ENCODE peak calls at places on chromosomes 11 and 22, in nine cellular contexts. One of them, this sample, is unnamed.

GRCh38 chr11:1230456-1231395 is 7.9 kb downstream of the MUC5B start:
- DNase-seq in GM23338: no peak
- DNase-seq in OCI-LY7: no peak
- DNase-seq in MM.1S: no peak
- DNase-seq in SK-N-SH: peak
- DNase-seq in HCT116: no peak
- DNase-seq in hepatocyte: no peak
- DNase-seq in PC-3: no peak
- DNase-seq in GM23248: no peak
- DNase-seq in this sample: no peak

GRCh38 chr11:48017105-48017874 is 36.9 kb downstream of the PTPRJ start:
- DNase-seq in hepatocyte: no peak
- DNase-seq in SK-N-SH: no peak
- DNase-seq in GM23248: no peak
- DNase-seq in HCT116: no peak
- DNase-seq in MM.1S: no peak
- DNase-seq in GM23338: no peak
- DNase-seq in OCI-LY7: peak
- DNase-seq in PC-3: no peak
- DNase-seq in this sample: no peak

GRCh38 chr11:10906521-10906920 is 48.7 kb upstream of the ZBED5 start:
- DNase-seq in GM23338: no peak
- DNase-seq in OCI-LY7: no peak
- DNase-seq in PC-3: peak
- DNase-seq in HCT116: no peak
- DNase-seq in hepatocyte: no peak
- DNase-seq in GM23248: peak
- DNase-seq in SK-N-SH: no peak
- DNase-seq in MM.1S: no peak
- DNase-seq in this sample: no peak

GRCh38 chr11:69443968-69444364 is 37.5 kb upstream of the LINC01488 start:
- DNase-seq in hepatocyte: no peak
- DNase-seq in SK-N-SH: no peak
- DNase-seq in GM23338: no peak
- DNase-seq in PC-3: no peak
- DNase-seq in MM.1S: no peak
- DNase-seq in GM23248: peak
- DNase-seq in OCI-LY7: no peak
- DNase-seq in HCT116: no peak
- DNase-seq in this sample: no peak

GRCh38 chr11:117936973-117937372 is 7.8 kb upstream of the TMPRSS13 start:
- DNase-seq in OCI-LY7: peak
- DNase-seq in GM23338: no peak
- DNase-seq in MM.1S: peak
- DNase-seq in SK-N-SH: no peak
- DNase-seq in PC-3: no peak
- DNase-seq in hepatocyte: no peak
- DNase-seq in HCT116: no peak
- DNase-seq in GM23248: no peak
- DNase-seq in this sample: no peak

GRCh38 chr11:123434262-123434661 is 4.2 kb downstream of the GRAMD1B start:
- DNase-seq in SK-N-SH: peak
- DNase-seq in MM.1S: peak
- DNase-seq in GM23338: peak
- DNase-seq in HCT116: peak
- DNase-seq in PC-3: peak
- DNase-seq in OCI-LY7: peak
- DNase-seq in GM23248: peak
- DNase-seq in hepatocyte: no peak
- DNase-seq in this sample: peak

GRCh38 chr11:10322830-10323792 is 18.2 kb downstream of the ADM start:
- DNase-seq in SK-N-SH: peak
- DNase-seq in HCT116: peak
- DNase-seq in PC-3: peak
- DNase-seq in hepatocyte: peak
- DNase-seq in MM.1S: peak
- DNase-seq in OCI-LY7: peak
- DNase-seq in GM23248: peak
- DNase-seq in GM23338: peak
- DNase-seq in this sample: peak

GRCh38 chr22:39457546-39458442 is 982 bp downstream of the MGAT3 start:
- DNase-seq in HCT116: no peak
- DNase-seq in hepatocyte: no peak
- DNase-seq in MM.1S: no peak
- DNase-seq in OCI-LY7: no peak
- DNase-seq in PC-3: no peak
- DNase-seq in SK-N-SH: peak
- DNase-seq in GM23248: no peak
- DNase-seq in GM23338: no peak
- DNase-seq in this sample: peak

GRCh38 chr22:45413368-45414211 is at the start of the genes RIBC2 and SMC1B:
- DNase-seq in OCI-LY7: no peak
- DNase-seq in PC-3: peak
- DNase-seq in GM23338: peak
- DNase-seq in hepatocyte: peak
- DNase-seq in GM23248: peak
- DNase-seq in MM.1S: peak
- DNase-seq in HCT116: peak
- DNase-seq in SK-N-SH: no peak
- DNase-seq in this sample: peak

GRCh38 chr11:115256326-115257197 is 247.7 kb downstream of the CADM1 start:
- DNase-seq in SK-N-SH: peak
- DNase-seq in GM23338: peak
- DNase-seq in PC-3: no peak
- DNase-seq in GM23248: no peak
- DNase-seq in OCI-LY7: peak
- DNase-seq in HCT116: no peak
- DNase-seq in hepatocyte: no peak
- DNase-seq in MM.1S: peak
- DNase-seq in this sample: no peak

GRCh38 chr22:48177591-48177990 is 1415.1 kb downstream of the TBC1D22A start:
- DNase-seq in PC-3: no peak
- DNase-seq in GM23338: no peak
- DNase-seq in MM.1S: no peak
- DNase-seq in HCT116: no peak
- DNase-seq in GM23248: no peak
- DNase-seq in hepatocyte: no peak
- DNase-seq in OCI-LY7: no peak
- DNase-seq in SK-N-SH: no peak
- DNase-seq in this sample: no peak

DNA sequence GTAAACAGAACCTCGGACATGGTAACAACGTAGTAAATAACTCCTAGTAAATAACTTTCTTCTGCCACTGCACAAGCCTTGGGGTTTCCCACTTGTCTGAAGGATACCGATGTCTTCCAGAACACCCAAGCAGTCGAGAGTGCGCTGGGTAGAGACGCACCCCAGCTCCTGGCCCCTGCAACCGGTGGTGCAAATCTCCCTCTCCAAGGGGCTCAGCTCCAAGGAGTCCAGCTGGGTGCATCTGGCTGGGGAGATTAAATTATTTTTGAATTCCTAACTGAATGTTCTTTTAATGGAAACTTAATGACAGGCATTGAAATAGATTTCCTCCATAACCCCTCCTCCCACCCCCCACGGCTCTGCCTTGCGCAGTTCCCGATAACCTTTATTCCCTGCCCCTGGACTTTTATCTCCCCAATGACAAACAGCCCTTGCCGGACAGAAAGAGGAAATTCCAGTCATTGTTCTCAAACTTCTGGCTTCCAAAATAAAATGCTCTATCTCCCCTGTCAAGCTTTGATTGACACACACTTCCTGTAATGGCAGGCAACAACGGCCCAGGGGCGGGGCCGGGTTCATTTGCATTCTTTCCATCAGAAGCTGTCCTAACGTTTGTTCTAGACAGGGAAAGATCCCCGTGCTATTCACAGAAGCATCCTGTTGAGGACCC is 31.2 kb downstream of the KCNJ1 start:
- DNase-seq in OCI-LY7: no peak
- DNase-seq in PC-3: no peak
- DNase-seq in GM23248: no peak
- DNase-seq in GM23338: peak
- DNase-seq in hepatocyte: peak
- DNase-seq in SK-N-SH: no peak
- DNase-seq in HCT116: no peak
- DNase-seq in MM.1S: no peak
- DNase-seq in this sample: no peak
- H3K4me2 ChIP-seq in OCI-LY7: no peak
- H3K4me2 ChIP-seq in PC-3: no peak
- H3K4me2 ChIP-seq in GM23248: no peak
- H3K4me2 ChIP-seq in GM23338: no peak
- H3K4me2 ChIP-seq in hepatocyte: peak
- H3K4me2 ChIP-seq in SK-N-SH: no peak
- H3K4me2 ChIP-seq in HCT116: no peak
- H3K4me2 ChIP-seq in MM.1S: no peak
- H3K4me2 ChIP-seq in this sample: no peak

DNA sequence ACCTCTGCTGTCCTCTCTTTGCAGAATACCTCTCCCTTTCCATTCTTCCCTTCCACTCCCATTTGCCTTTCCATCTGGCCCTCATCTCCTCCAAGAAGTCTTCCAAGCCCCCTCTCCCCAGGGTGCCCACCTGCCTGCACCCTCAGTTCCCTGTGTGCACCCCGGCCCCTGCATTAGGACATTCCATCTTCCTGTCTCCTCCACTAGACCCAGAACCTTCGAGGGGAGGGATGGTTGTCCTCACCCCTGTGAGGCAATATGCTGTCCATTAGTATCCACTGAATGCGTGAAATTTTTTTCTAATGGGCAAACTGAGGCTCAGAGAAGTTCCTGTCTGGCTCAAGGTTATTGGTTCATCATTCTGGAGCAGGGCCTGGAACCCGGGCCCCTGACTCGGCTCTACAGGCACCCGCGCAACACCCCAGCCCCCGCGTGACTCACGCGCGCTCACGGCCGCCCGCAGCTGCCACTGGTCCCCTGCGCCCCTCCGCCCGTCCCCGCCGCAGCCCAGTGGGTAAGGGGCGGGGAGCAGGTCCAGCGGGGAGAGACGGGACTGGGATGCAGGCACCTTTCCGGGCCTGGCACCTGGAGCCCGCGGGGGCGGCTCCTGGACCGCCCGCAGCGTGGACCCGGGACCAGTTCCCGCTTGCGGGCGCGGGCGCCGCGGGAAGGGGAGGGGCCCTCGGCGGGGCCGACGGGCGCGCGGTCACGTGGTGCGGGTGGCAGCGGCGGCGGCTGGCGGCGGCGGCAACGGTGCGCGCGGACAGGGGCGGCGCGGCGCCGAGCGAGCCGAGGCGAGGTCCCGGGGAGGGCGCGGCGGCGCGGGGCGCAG is 7.0 kb downstream of the SEPTIN3 start:
- DNase-seq in GM23338: peak
- DNase-seq in HCT116: no peak
- DNase-seq in PC-3: no peak
- DNase-seq in OCI-LY7: no peak
- DNase-seq in MM.1S: peak
- DNase-seq in SK-N-SH: peak
- DNase-seq in GM23248: peak
- DNase-seq in hepatocyte: peak
- DNase-seq in this sample: peak
- TF ChIP-seq EZH2phosphoT487 in GM23338: no peak
- TF ChIP-seq EZH2phosphoT487 in HCT116: no peak
- TF ChIP-seq EZH2phosphoT487 in PC-3: no peak
- TF ChIP-seq EZH2phosphoT487 in OCI-LY7: no peak
- TF ChIP-seq EZH2phosphoT487 in MM.1S: no peak
- TF ChIP-seq EZH2phosphoT487 in SK-N-SH: no peak
- TF ChIP-seq EZH2phosphoT487 in GM23248: no peak
- TF ChIP-seq EZH2phosphoT487 in hepatocyte: no peak
- TF ChIP-seq EZH2phosphoT487 in this sample: peak

DNA sequence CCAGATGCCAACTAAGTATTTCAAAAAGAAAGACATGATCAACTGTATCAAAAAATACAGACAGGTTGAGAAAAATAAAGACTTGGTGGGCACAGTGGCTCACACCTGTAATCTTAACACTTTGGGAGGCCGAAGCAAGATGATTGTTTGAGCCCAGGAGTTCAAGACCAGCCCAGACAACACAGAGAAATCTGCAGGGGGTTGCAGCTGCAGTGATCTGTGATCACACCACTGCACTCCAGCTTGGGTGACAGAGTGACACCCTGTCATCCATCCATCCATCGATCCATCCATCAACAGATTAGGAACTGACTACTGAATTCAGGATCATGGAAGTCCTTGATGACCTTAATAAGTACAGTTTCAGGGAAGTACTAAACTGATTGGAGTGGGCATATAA is 65.0 kb upstream of the RPS13 start:
- DNase-seq in SK-N-SH: no peak
- DNase-seq in MM.1S: no peak
- DNase-seq in GM23248: no peak
- DNase-seq in PC-3: no peak
- DNase-seq in hepatocyte: no peak
- DNase-seq in HCT116: no peak
- DNase-seq in GM23338: no peak
- DNase-seq in OCI-LY7: no peak
- DNase-seq in this sample: no peak
- H3K4me2 ChIP-seq in SK-N-SH: no peak
- H3K4me2 ChIP-seq in MM.1S: no peak
- H3K4me2 ChIP-seq in GM23248: no peak
- H3K4me2 ChIP-seq in PC-3: no peak
- H3K4me2 ChIP-seq in hepatocyte: no peak
- H3K4me2 ChIP-seq in HCT116: no peak
- H3K4me2 ChIP-seq in GM23338: no peak
- H3K4me2 ChIP-seq in OCI-LY7: no peak
- H3K4me2 ChIP-seq in this sample: no peak

GRCh38 chr11:61532136-61533038 is 23.8 kb downstream of the LRRC10B start:
- DNase-seq in GM23338: peak
- DNase-seq in HCT116: no peak
- DNase-seq in PC-3: peak
- DNase-seq in SK-N-SH: peak
- DNase-seq in MM.1S: peak
- DNase-seq in OCI-LY7: peak
- DNase-seq in hepatocyte: peak
- DNase-seq in GM23248: peak
- DNase-seq in this sample: peak
- TF ChIP-seq EZH2phosphoT487 in GM23338: no peak
- TF ChIP-seq EZH2phosphoT487 in HCT116: no peak
- TF ChIP-seq EZH2phosphoT487 in PC-3: no peak
- TF ChIP-seq EZH2phosphoT487 in SK-N-SH: no peak
- TF ChIP-seq EZH2phosphoT487 in MM.1S: no peak
- TF ChIP-seq EZH2phosphoT487 in OCI-LY7: no peak
- TF ChIP-seq EZH2phosphoT487 in hepatocyte: no peak
- TF ChIP-seq EZH2phosphoT487 in GM23248: no peak
- TF ChIP-seq EZH2phosphoT487 in this sample: no peak